ENCODE peak calls at places on chromosomes 13 and 19, in five cellular contexts. B is GM04504; D is PC-9; F is epithelial cell of proximal tubule; A is stimulated activated CD8-positive, alpha-beta memory T cell treated with anti-CD3 and anti-CD28 coated beads, Interleukin-7, amount 100 ng/mL, for 24 hours. R is an unnamed sample.

GRCh38 chr19:45584332-45585157 is at the start of gene OPA3:
- DNase-seq in B (peak; percentile 99), D (peak; percentile 97), F (peak; percentile 96), A (peak; percentile 99), R (peak; percentile 100)

GRCh38 chr13:97574926-97575325 is 141.0 kb downstream of the RAP2A start:
- DNase-seq in B (no peak), D (peak; percentile 19), F (no peak), A (no peak), R (peak; percentile 46)

GRCh38 chr19:18905058-18905456 is 9.1 kb upstream of the CERS1 start:
- DNase-seq in B (no peak), D (no peak), F (no peak), A (no peak), R (no peak)

GRCh38 chr19:37077929-37078716 is at the start of gene ZNF420:
- DNase-seq in B (peak; percentile 88), D (peak; percentile 94), F (peak; percentile 72), A (peak; percentile 70), R (peak; percentile 96)

GRCh38 chr19:662207-662961 is 630 bp downstream of the RNF126 start:
- DNase-seq in B (no peak), D (peak; percentile 52), F (no peak), A (peak; percentile 53), R (peak; percentile 43)

GRCh38 chr13:74132768-74133656 is 1.2 kb downstream of the KLF12 start:
- DNase-seq in B (peak; percentile 9), D (no peak), F (no peak), A (no peak), R (no peak)

GRCh38 chr19:50344661-50345318 is 15.6 kb upstream of the KCNC3 start:
- DNase-seq in B (no peak), D (no peak), F (no peak), A (no peak), R (no peak)

GRCh38 chr19:45472557-45473365 is 5.0 kb downstream of the FOSB start:
- DNase-seq in B (no peak), D (no peak), F (no peak), A (no peak), R (peak; percentile 81)

GRCh38 chr13:62320129-62320724 is 904.6 kb upstream of the PCDH20 start:
- DNase-seq in B (peak; percentile 3), D (no peak), F (no peak), A (no peak), R (no peak)

GRCh38 chr19:55640577-55641375 is at the start of gene ZNF580:
- DNase-seq in B (no peak), D (peak; percentile 68), F (no peak), A (peak; percentile 39), R (peak; percentile 61)

GRCh38 chr13:99278843-99279242 is 20.7 kb upstream of the GPR18 start:
- DNase-seq in B (no peak), D (no peak), F (no peak), A (no peak), R (no peak)

GRCh38 chr13:110924639-110924934 is 9.7 kb upstream of the ANKRD10 start:
- DNase-seq in B (no peak), D (no peak), F (no peak), A (no peak), R (no peak)

GRCh38 chr13:92122454-92122853 is 724.0 kb downstream of the GPC5 start:
- DNase-seq in B (no peak), D (no peak), F (no peak), A (no peak), R (no peak)

GRCh38 chr19:36973844-36974195 is 57.7 kb downstream of the ZNF568 start:
- DNase-seq in B (no peak), D (no peak), F (no peak), A (no peak), R (no peak)

GRCh38 chr13:46735425-46735824 is 61.5 kb downstream of the ESD start:
- DNase-seq in B (no peak), D (no peak), F (no peak), A (no peak), R (no peak)

GRCh38 chr19:58356236-58356970 is 3.1 kb upstream of the A1BG start:
- DNase-seq in B (no peak), D (no peak), F (no peak), A (no peak), R (no peak)

GRCh38 chr13:99740261-99740979 is 231.1 kb downstream of the ZIC5 start:
- DNase-seq in B (no peak), D (no peak), F (no peak), A (no peak), R (no peak)

GRCh38 chr19:51361228-51361627 is 5.0 kb downstream of the ETFB start:
- DNase-seq in B (no peak), D (no peak), F (no peak), A (no peak), R (no peak)

GRCh38 chr13:105518086-105518485 is 1017.4 kb downstream of the EFNB2 start:
- DNase-seq in B (no peak), D (no peak), F (no peak), A (no peak), R (peak; percentile 33)

R was measured in trophoblast cell.